ENCODE peak calls at places on chromosomes 3 and 15, in four cellular contexts. E, H, N and D are unnamed samples.

GRCh38 chr3:69092030-69092513 is 7.3 kb downstream of the ARL6IP5 start:
- DNase-seq in H (no peak), N (no peak), E (no peak), D (no peak)

GRCh38 chr3:53194218-53195065 is 33.4 kb downstream of the PRKCD start:
- DNase-seq in N (no peak), E (peak), H (no peak), D (no peak)

GRCh38 chr15:85891470-85891869 is 96.7 kb upstream of the KLHL25 start:
- DNase-seq in H (no peak), E (no peak), N (no peak), D (peak)

GRCh38 chr3:184344579-184345350 is 7.4 kb downstream of the FAM131A start:
- DNase-seq in H (no peak), E (no peak), N (no peak), D (no peak)

GRCh38 chr15:49235446-49236207 is 65.6 kb downstream of the GALK2 start:
- DNase-seq in N (no peak), E (peak), H (peak), D (peak)

GRCh38 chr3:51718547-51719412 is 11.9 kb downstream of the GRM2 start:
- DNase-seq in E (no peak), H (peak), N (peak), D (peak)

GRCh38 chr3:194508486-194509449 is 22.0 kb upstream of the ATP13A3 start:
- DNase-seq in H (no peak), E (no peak), N (no peak), D (no peak)

GRCh38 chr3:127688416-127689265 is 15.9 kb downstream of the ABTB1 start:
- DNase-seq in E (peak), H (peak), N (no peak), D (no peak)

GRCh38 chr3:42658091-42658770 is 4.7 kb downstream of the ZBTB47 start:
- DNase-seq in N (no peak), H (peak), E (no peak), D (no peak)